ENCODE peak calls at places on chromosomes 4 and X, in four cellular contexts. G is iPS DF 6.9, M is right atrium auricular region, V is DND-41. W is an unnamed sample. For H3K4me1, the result is how much of the 10 kb centered on the place peaks cover.

GRCh38 chr4:2366252-2367192 is 51.9 kb downstream of the ZFYVE28 start:
- DNase-seq in G (no peak), M (no peak), V (no peak), W (no peak)

GRCh38 chr4:40721730-40722171 is 28.0 kb upstream of the NSUN7 start:
- DNase-seq in G (no peak), M (no peak), V (no peak), W (no peak)

GRCh38 chrX:121308276-121308805 is 260.9 kb downstream of the GLUD2 start:
- DNase-seq in G (peak), M (no peak), V (peak), W (no peak)

GRCh38 chr4:146981651-146982050 is 36.0 kb upstream of the TTC29 start:
- DNase-seq in G (no peak), M (no peak), V (no peak), W (no peak)

GRCh38 chr4:8127051-8127798 is 31.4 kb downstream of the ABLIM2 start:
- DNase-seq in G (no peak), M (no peak), V (no peak), W (no peak)

GRCh38 chr4:20844311-20844710 is 144.1 kb downstream of the PACRGL start:
- DNase-seq in G (no peak), M (no peak), V (no peak), W (no peak)

GRCh38 chr4:123997116-123997515 is 600.5 kb downstream of the SPRY1 start:
- DNase-seq in G (no peak), M (no peak), V (no peak), W (no peak)

GRCh38 chr4:163858515-163858914 is 364.0 kb downstream of the TMA16 start:
- DNase-seq in G (no peak), M (no peak), V (no peak), W (no peak)

GRCh38 chrX:42752730-42753129 is 25.2 kb downstream of the PPP1R2C start:
- DNase-seq in G (no peak), M (no peak), V (no peak), W (no peak)

GRCh38 chr4:121789470-121789869 is 11.7 kb upstream of the EXOSC9 start:
- DNase-seq in G (no peak), M (no peak), V (no peak), W (no peak)

GRCh38 chr4:121791481-121791880 is 9.6 kb upstream of the EXOSC9 start:
- DNase-seq in G (no peak), M (no peak), V (no peak), W (no peak)

GRCh38 chr4:121789960-121790829 is 10.9 kb upstream of the EXOSC9 start:
- DNase-seq in G (no peak), M (no peak), V (no peak), W (no peak)

GRCh38 chr4:121790976-121791375 is 10.1 kb upstream of the EXOSC9 start:
- DNase-seq in G (no peak), M (no peak), V (no peak), W (no peak)

GRCh38 chr4:121788896-121789295 is 12.2 kb upstream of the EXOSC9 start:
- DNase-seq in G (no peak), M (no peak), V (no peak), W (no peak)
- H3K4me1 ChIP-seq in G (under half), M (under half), V (under half), W (under half)

DNA sequence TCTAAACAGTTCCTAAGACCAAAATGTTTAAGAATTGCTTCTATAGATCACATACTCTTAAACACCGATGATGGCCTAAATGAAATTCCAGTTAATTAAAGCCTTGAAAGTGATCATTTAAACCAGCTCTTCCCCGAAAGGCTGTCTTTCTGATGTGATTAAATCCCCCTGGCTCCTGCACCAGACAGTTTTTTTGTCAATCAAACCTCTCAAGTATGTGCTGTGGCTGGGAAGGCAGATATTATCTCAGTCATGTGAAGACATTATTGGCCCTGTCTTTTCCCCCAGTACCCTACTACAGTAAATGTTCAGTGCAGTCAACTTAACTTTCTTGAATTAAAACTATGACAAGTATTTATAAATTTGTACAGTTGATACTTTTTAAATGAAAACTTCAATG is 121.0 kb upstream of the MYOZ2 start:
- DNase-seq in G (no peak), M (no peak), V (no peak), W (no peak)
- H3K4me1 ChIP-seq in G (under half), M (under half), V (under half), W (under half)

DNA sequence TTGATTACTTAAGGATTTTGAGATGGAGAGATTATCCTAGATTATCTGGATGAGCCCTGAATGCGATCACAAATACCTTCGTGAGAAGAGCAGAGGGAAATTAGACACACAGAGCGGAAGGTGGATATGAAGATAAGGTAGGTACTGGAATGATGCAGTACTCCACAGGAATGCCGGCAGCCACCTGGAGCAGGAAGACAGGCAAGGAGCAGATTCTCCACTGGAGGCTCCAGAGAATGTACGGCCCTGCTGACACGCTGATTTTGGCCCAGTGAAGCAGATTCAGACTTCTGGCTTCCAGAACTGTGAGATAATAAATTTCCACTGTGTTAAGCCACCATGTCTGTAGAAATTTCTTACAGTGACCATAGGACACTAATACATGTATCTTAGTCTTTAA is 79.4 kb upstream of the PITX2 start:
- DNase-seq in G (no peak), M (no peak), V (no peak), W (no peak)
- H3K4me1 ChIP-seq in G (under half), M (under half), V (under half), W (under half)

GRCh38 chr4:5865896-5866599 is 26.8 kb downstream of the CRMP1 start:
- DNase-seq in G (no peak), M (no peak), V (peak), W (no peak)
- H3K4me1 ChIP-seq in G (under half), M (under half), V (under half), W (under half)

DNA sequence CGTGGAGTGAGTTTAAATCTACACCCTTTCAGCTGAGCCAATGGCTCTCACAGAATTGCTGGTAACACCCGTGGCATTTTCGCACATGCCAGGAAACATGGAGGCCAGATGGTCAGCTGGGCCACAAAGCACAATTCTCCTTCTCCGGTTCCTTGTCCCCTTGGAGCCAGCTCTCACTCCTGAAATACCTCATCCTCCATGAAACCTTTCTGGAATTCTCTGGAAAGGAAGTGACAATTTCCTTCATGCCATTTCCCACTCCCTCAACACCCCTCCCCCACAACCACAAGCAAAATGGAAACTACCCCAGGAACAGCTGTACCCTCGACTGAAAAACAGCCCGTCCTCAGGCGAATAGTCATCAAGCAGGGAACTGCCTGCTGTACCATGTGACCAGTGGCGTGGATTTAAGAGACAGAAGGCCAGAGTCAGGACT is 24.7 kb downstream of the ELF4 start:
- DNase-seq in G (no peak), M (no peak), V (peak), W (no peak)
- H3K4me1 ChIP-seq in G (under half), M (under half), V (half or more), W (half or more)